ENCODE peak calls at places on chromosomes 7 and 10, in four cellular contexts. One of them, this sample, is unnamed.

GRCh38 chr10:7093368-7093767 is 317.5 kb downstream of the SFMBT2 start:
- DNase-seq in SK-N-SH: no peak
- DNase-seq in AG04449: no peak
- DNase-seq in uterus: no peak
- DNase-seq in this sample: no peak

GRCh38 chr7:116862234-116863167 is at the start of gene CAPZA2:
- DNase-seq in SK-N-SH: peak
- DNase-seq in AG04449: peak
- DNase-seq in uterus: peak
- DNase-seq in this sample: peak

GRCh38 chr7:103547451-103548284 is 101.7 kb upstream of the SLC26A5 start:
- DNase-seq in SK-N-SH: no peak
- DNase-seq in AG04449: no peak
- DNase-seq in uterus: no peak
- DNase-seq in this sample: no peak

GRCh38 chr10:57992321-57993077 is 275.2 kb downstream of the IPMK start:
- DNase-seq in SK-N-SH: no peak
- DNase-seq in AG04449: no peak
- DNase-seq in uterus: no peak
- DNase-seq in this sample: no peak

GRCh38 chr7:41956276-41956675 is 253.4 kb upstream of the INHBA start:
- DNase-seq in SK-N-SH: no peak
- DNase-seq in AG04449: no peak
- DNase-seq in uterus: no peak
- DNase-seq in this sample: no peak

GRCh38 chr10:119025336-119025735 is 4.2 kb upstream of the NANOS1 start:
- DNase-seq in SK-N-SH: peak
- DNase-seq in AG04449: no peak
- DNase-seq in uterus: peak
- DNase-seq in this sample: no peak

GRCh38 chr7:6203381-6203780 is 69.0 kb downstream of the CYTH3 start:
- DNase-seq in SK-N-SH: no peak
- DNase-seq in AG04449: no peak
- DNase-seq in uterus: no peak
- DNase-seq in this sample: no peak

GRCh38 chr10:94983555-94983954 is 45.1 kb downstream of the CYP2C9 start:
- DNase-seq in SK-N-SH: no peak
- DNase-seq in AG04449: no peak
- DNase-seq in uterus: no peak
- DNase-seq in this sample: no peak

GRCh38 chr10:76675951-76676587 is 961.5 kb downstream of the KCNMA1 start:
- DNase-seq in SK-N-SH: no peak
- DNase-seq in AG04449: no peak
- DNase-seq in uterus: peak
- DNase-seq in this sample: no peak

GRCh38 chr10:8438603-8439002 is 384.1 kb downstream of the GATA3 start:
- DNase-seq in SK-N-SH: no peak
- DNase-seq in AG04449: no peak
- DNase-seq in uterus: no peak
- DNase-seq in this sample: no peak

DNA sequence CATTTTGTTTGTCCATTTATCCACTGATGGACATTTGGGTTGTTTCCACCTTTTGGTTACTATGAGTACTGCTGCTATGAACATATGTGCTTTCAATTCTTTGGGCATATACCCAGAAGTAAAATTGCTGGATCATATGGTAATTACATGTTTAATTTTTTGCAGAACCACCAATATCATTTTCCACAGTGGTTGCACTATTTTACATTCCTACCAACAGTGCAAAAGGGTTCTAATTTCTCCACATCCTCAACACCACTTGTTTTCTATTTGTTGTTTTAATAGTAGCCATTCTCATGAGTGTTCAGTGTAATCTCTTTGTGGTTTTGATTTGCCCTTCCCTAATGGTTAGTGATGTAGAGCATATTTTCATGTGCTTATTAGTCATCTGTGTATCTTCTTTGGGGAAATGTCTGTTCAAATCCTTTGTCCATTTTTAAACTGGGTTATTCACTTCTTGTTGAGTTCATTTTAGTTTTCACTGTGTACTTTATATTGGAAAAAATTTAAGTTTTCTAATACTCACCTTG is 101.9 kb downstream of the HIBADH start:
- DNase-seq in SK-N-SH: no peak
- DNase-seq in AG04449: peak
- DNase-seq in uterus: no peak
- DNase-seq in this sample: no peak
- TF ChIP-seq CTCF in SK-N-SH: no peak
- TF ChIP-seq CTCF in AG04449: no peak
- TF ChIP-seq CTCF in uterus: no peak
- TF ChIP-seq CTCF in this sample: no peak

DNA sequence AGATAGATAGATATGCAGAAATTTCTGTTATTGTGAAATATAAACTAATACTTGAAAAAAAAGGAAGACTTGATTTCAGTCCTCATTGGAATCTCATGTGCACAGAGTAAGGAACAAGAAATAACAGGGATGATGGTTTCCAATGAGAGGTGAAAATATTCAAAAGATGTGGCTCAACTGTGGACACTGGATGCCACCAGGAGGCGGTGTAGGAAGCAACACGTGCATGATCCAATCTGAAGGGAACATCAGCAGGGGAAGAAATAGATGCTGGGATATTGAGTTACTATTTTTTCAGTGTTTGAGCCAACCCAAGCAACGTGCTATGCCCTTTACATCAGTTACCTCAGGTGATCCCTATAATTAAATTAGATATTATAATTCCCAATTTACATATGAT is 710.8 kb upstream of the LRRTM3 start:
- DNase-seq in SK-N-SH: peak
- DNase-seq in AG04449: no peak
- DNase-seq in uterus: no peak
- DNase-seq in this sample: no peak
- TF ChIP-seq CTCF in SK-N-SH: peak
- TF ChIP-seq CTCF in AG04449: no peak
- TF ChIP-seq CTCF in uterus: no peak
- TF ChIP-seq CTCF in this sample: no peak

GRCh38 chr10:22631646-22632278 is 82.6 kb downstream of the PIP4K2A start:
- DNase-seq in SK-N-SH: no peak
- DNase-seq in AG04449: no peak
- DNase-seq in uterus: no peak
- DNase-seq in this sample: no peak
- TF ChIP-seq CTCF in SK-N-SH: no peak
- TF ChIP-seq CTCF in AG04449: no peak
- TF ChIP-seq CTCF in uterus: no peak
- TF ChIP-seq CTCF in this sample: no peak

GRCh38 chr10:75540357-75541335 is 109.2 kb downstream of the LRMDA start:
- DNase-seq in SK-N-SH: no peak
- DNase-seq in AG04449: no peak
- DNase-seq in uterus: no peak
- DNase-seq in this sample: no peak
- TF ChIP-seq CTCF in SK-N-SH: peak
- TF ChIP-seq CTCF in AG04449: no peak
- TF ChIP-seq CTCF in uterus: no peak
- TF ChIP-seq CTCF in this sample: no peak

GRCh38 chr10:23530079-23530478 is 91.2 kb downstream of the OTUD1 start:
- DNase-seq in SK-N-SH: peak
- DNase-seq in AG04449: no peak
- DNase-seq in uterus: no peak
- DNase-seq in this sample: no peak
- TF ChIP-seq CTCF in SK-N-SH: peak
- TF ChIP-seq CTCF in AG04449: peak
- TF ChIP-seq CTCF in uterus: no peak
- TF ChIP-seq CTCF in this sample: no peak

GRCh38 chr7:120858299-120858636 is 324 bp upstream of the TSPAN12 start:
- DNase-seq in SK-N-SH: no peak
- DNase-seq in AG04449: no peak
- DNase-seq in uterus: no peak
- DNase-seq in this sample: no peak

GRCh38 chr7:120856621-120857352 is 1.2 kb downstream of the TSPAN12 start:
- DNase-seq in SK-N-SH: peak
- DNase-seq in AG04449: no peak
- DNase-seq in uterus: peak
- DNase-seq in this sample: no peak

GRCh38 chr7:120856198-120856597 is 1.7 kb downstream of the TSPAN12 start:
- DNase-seq in SK-N-SH: no peak
- DNase-seq in AG04449: no peak
- DNase-seq in uterus: no peak
- DNase-seq in this sample: no peak

GRCh38 chr7:120860151-120860550 is 2.2 kb upstream of the TSPAN12 start:
- DNase-seq in SK-N-SH: no peak
- DNase-seq in AG04449: no peak
- DNase-seq in uterus: no peak
- DNase-seq in this sample: no peak

GRCh38 chr7:120857558-120858298 is at the start of gene TSPAN12:
- DNase-seq in SK-N-SH: peak
- DNase-seq in AG04449: no peak
- DNase-seq in uterus: peak
- DNase-seq in this sample: peak
- TF ChIP-seq CTCF in SK-N-SH: peak
- TF ChIP-seq CTCF in AG04449: peak
- TF ChIP-seq CTCF in uterus: peak
- TF ChIP-seq CTCF in this sample: no peak

DNA sequence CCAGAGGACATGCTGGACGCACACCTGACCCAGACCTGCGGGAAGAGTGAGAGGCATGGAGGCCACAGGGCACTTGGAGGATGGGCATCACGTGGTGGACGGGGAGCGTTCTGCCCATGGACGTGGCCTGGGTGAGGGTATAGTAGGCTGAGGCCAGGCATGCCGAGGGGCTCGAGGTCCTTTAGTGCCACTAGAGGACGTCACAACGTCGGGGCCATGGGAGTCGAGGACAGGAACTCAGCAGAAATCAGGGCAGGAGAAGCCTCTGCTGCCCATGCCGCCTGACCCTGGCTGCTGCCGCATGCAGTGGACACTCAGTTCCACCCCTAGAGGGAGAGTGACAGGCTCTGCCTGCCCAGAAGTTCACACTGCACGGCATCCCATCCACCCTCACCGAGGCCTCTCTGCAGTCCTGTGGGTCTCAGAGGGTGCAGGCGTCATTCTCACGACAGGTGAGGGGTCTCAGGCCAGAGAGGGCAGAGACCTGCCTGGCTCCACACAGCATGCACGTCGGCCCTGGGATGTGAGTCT is 198.7 kb downstream of the ADARB2 start:
- DNase-seq in SK-N-SH: no peak
- DNase-seq in AG04449: no peak
- DNase-seq in uterus: no peak
- DNase-seq in this sample: no peak
- TF ChIP-seq CTCF in SK-N-SH: no peak
- TF ChIP-seq CTCF in AG04449: no peak
- TF ChIP-seq CTCF in uterus: no peak
- TF ChIP-seq CTCF in this sample: no peak